ENCODE peak calls at places on chromosomes 12 and 14, in eight cellular contexts. P is tibial nerve, R is stomach, S is sigmoid colon, O is ovary, Z is A549, F is HepG2, D is transverse colon. Y is an unnamed sample.

GRCh38 chr12:56197921-56198635 is 8.8 kb upstream of the SMARCC2 start:
- DNase-seq in P (no peak), R (no peak), S (no peak), O (no peak), Z (no peak), F (no peak), D (no peak), Y (no peak)

GRCh38 chr14:26191666-26192065 is 406.2 kb downstream of the NOVA1 start:
- DNase-seq in P (no peak), R (no peak), S (no peak), O (no peak), Z (no peak), F (no peak), D (no peak), Y (no peak)

GRCh38 chr12:51752490-51752889 is 96.0 kb downstream of the FIGNL2 start:
- DNase-seq in P (peak; percentile 30), R (peak; percentile 30), S (peak; percentile 85), O (no peak), Z (peak; percentile 46), F (no peak), D (peak; percentile 27), Y (peak; percentile 56)

GRCh38 chr14:100540926-100541620 is 46.1 kb downstream of the BEGAIN start:
- DNase-seq in P (no peak), R (no peak), S (peak; percentile 48), O (no peak), Z (no peak), F (no peak), D (no peak), Y (peak; percentile 65)

GRCh38 chr12:89072303-89073026 is 279.8 kb downstream of the DUSP6 start:
- DNase-seq in P (no peak), R (no peak), S (no peak), O (no peak), Z (no peak), F (no peak), D (no peak), Y (no peak)

GRCh38 chr14:85380891-85381290 is 149.1 kb upstream of the FLRT2 start:
- DNase-seq in P (no peak), R (no peak), S (no peak), O (no peak), Z (no peak), F (no peak), D (no peak), Y (no peak)

GRCh38 chr14:102116361-102117180 is 23.1 kb upstream of the WDR20 start:
- DNase-seq in P (no peak), R (no peak), S (peak; percentile 57), O (no peak), Z (no peak), F (no peak), D (no peak), Y (no peak)

GRCh38 chr12:40331886-40332285 is 107.1 kb downstream of the LRRK2 start:
- DNase-seq in P (no peak), R (no peak), S (no peak), O (no peak), Z (no peak), F (no peak), D (no peak), Y (no peak)

GRCh38 chr12:43858991-43859390 is 23.1 kb downstream of the TMEM117 start:
- DNase-seq in P (no peak), R (no peak), S (no peak), O (no peak), Z (no peak), F (no peak), D (no peak), Y (no peak)

GRCh38 chr14:53360821-53361220 is 207.7 kb upstream of the DDHD1 start:
- DNase-seq in P (no peak), R (no peak), S (no peak), O (no peak), Z (no peak), F (no peak), D (no peak), Y (no peak)

GRCh38 chr14:102125546-102125945 is 14.2 kb upstream of the WDR20 start:
- DNase-seq in P (no peak), R (no peak), S (no peak), O (no peak), Z (peak; percentile 32), F (no peak), D (no peak), Y (no peak)

GRCh38 chr14:59060841-59061240 is 127.6 kb upstream of the DAAM1 start:
- DNase-seq in P (no peak), R (no peak), S (no peak), O (no peak), Z (no peak), F (no peak), D (no peak), Y (no peak)

DNA sequence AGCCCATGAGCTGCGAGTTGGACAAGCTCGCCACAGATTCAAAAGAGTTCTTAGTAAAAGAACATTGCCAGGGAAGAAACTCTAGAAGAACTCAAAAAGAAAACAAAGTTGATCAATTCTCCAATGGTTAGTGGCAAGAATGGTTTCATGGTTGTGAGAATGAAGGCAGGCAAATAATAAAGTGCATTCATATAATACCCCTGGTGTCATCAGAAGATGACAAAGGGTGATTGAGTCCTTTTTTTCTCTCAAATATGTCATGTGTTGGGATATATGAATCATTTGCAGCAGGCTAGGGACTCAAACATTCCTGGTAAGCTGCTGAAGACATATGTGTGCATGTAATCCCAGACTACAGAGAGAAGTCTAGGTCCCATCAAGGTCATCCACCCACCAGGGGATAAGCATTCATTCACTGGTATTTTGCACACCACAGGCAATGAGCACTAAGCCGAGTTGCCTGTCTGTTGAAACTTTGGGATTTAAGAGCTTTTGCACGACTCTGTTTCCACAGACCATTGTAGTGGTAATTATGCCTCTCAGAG is 82.4 kb upstream of the MYF6 start:
- DNase-seq in P (no peak), R (no peak), S (no peak), O (no peak), Z (no peak), F (no peak), D (no peak), Y (no peak)
- TF ChIP-seq EP300 in P (no peak), R (no peak), S (no peak), O (no peak), Z (no peak), F (no peak), D (no peak), Y (no peak)

GRCh38 chr12:114451657-114452056 is 45.7 kb upstream of the TBX5 start:
- DNase-seq in P (no peak), R (no peak), S (no peak), O (no peak), Z (no peak), F (no peak), D (no peak), Y (no peak)

GRCh38 chr12:114447799-114448617 is 42.1 kb upstream of the TBX5 start:
- DNase-seq in P (no peak), R (no peak), S (no peak), O (no peak), Z (no peak), F (no peak), D (no peak), Y (no peak)

GRCh38 chr12:114450511-114451300 is 44.8 kb upstream of the TBX5 start:
- DNase-seq in P (no peak), R (no peak), S (no peak), O (no peak), Z (no peak), F (no peak), D (no peak), Y (no peak)

GRCh38 chr12:114448618-114448933 is 42.6 kb upstream of the TBX5 start:
- DNase-seq in P (no peak), R (no peak), S (no peak), O (no peak), Z (no peak), F (no peak), D (no peak), Y (no peak)

DNA sequence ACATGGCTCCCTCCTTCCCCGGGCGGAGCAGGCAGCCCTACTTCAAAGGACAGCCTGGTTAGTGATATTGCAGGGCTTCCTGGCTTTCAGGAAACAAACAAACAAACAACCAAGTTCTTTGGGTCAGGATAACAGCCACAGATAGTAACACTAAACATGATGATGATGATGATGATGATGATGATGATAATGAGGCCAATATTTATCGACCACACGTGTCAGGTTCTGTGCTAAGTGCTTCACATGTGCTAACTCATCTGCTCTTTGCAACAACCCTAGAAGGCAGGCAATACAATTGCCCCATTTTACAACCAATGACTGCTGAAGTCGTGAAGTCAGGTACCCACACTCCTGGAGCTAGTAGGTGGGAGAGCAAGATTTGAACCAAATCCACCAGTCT is 44.1 kb upstream of the TBX5 start:
- DNase-seq in P (no peak), R (no peak), S (no peak), O (no peak), Z (no peak), F (no peak), D (no peak), Y (no peak)
- TF ChIP-seq POLR2A in P (no peak), R (no peak), S (no peak), O (no peak), Z (no peak), F (no peak), D (no peak), Y (no peak)

GRCh38 chr14:73325630-73326299 is 88.5 kb downstream of the PAPLN start:
- DNase-seq in P (no peak), R (no peak), S (no peak), O (no peak), Z (no peak), F (no peak), D (no peak), Y (no peak)
- TF ChIP-seq EP300 in P (no peak), R (no peak), S (no peak), O (no peak), Z (no peak), F (no peak), D (no peak), Y (no peak)

DNA sequence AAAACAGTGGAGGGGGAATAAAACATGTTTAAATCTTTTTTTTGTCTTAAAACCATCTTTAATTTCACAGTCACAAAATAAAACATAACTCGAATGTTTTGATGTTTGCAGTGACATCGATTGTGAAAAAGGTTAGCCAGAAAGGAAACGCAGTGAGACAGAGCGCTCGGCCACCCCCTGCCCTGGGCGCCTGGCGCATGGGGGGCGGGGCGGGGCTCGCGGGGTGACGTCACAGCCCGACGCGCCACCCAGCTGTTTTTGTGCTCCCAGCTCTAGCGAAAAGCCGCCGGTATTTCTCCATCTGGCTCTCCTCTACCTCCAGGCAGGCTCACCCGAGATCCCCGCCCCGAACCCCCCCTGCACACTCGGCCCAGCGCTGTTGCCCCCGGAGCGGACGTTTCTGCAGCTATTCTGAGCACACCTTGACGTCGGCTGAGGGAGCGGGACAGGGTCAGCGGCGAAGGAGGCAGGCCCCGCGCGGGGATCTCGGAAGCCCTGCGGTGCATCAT is at the start of gene GABARAPL1:
- DNase-seq in P (peak; percentile 82), R (peak; percentile 87), S (peak; percentile 96), O (peak; percentile 89), Z (peak; percentile 84), F (peak; percentile 60), D (peak; percentile 85), Y (peak; percentile 97)
- TF ChIP-seq POLR2A in P (peak; percentile 66), R (peak; percentile 47), S (no peak), O (peak; percentile 68), Z (no peak), F (peak; percentile 1), D (peak; percentile 56), Y (peak; percentile 63)

GRCh38 chr14:104557766-104558165 is 21.8 kb upstream of the C14orf180 start:
- DNase-seq in P (no peak), R (no peak), S (no peak), O (no peak), Z (no peak), F (no peak), D (peak; percentile 3), Y (no peak)
- TF ChIP-seq EP300 in P (no peak), R (no peak), S (no peak), O (no peak), Z (no peak), F (no peak), D (no peak), Y (no peak)

Y was measured in upper lobe of left lung.